ENCODE peak calls at places on chromosomes 2 and 18, in eight cellular contexts. H is IMR-90, M is H9, I is GM23248, X is neuronal stem cell, U is endodermal cell, K is mesendoderm, S is K562. A is an unnamed sample.

GRCh38 chr18:57789105-57789504 is 14.0 kb downstream of the ATP8B1 start:
- DNase-seq in H (peak; percentile 69), M (no peak), I (peak; percentile 70), X (no peak), U (no peak), K (no peak), S (no peak), A (no peak)

GRCh38 chr2:101431486-101431885 is 43.4 kb downstream of the RFX8 start:
- DNase-seq in H (no peak), M (no peak), I (peak; percentile 73), X (no peak), U (no peak), K (no peak), S (no peak), A (no peak)

GRCh38 chr18:79680100-79680879 is 687 bp downstream of the CTDP1 start:
- DNase-seq in H (peak; percentile 52), M (no peak), I (peak; percentile 87), X (peak; percentile 12), U (peak; percentile 62), K (peak; percentile 55), S (peak; percentile 51), A (no peak)

GRCh38 chr2:2638516-2638915 is 307.4 kb upstream of the MYT1L start:
- DNase-seq in H (no peak), M (no peak), I (no peak), X (no peak), U (peak; percentile 46), K (no peak), S (no peak), A (no peak)

GRCh38 chr2:30208453-30208852 is 22.9 kb upstream of the LBH start:
- DNase-seq in H (peak; percentile 82), M (peak; percentile 84), I (peak; percentile 87), X (peak; percentile 59), U (peak; percentile 88), K (peak; percentile 97), S (peak; percentile 65), A (peak; percentile 89)

GRCh38 chr2:158138255-158138654 is 36.6 kb downstream of the UPP2 start:
- DNase-seq in H (no peak), M (no peak), I (no peak), X (no peak), U (no peak), K (no peak), S (no peak), A (peak; percentile 40)

GRCh38 chr2:72803151-72803550 is 22.7 kb downstream of the EXOC6B start:
- DNase-seq in H (peak; percentile 66), M (no peak), I (peak; percentile 71), X (no peak), U (no peak), K (no peak), S (no peak), A (no peak)

GRCh38 chr2:230650585-230651137 is 62.0 kb upstream of the CAB39 start:
- DNase-seq in H (no peak), M (no peak), I (no peak), X (peak; percentile 42), U (no peak), K (no peak), S (peak; percentile 34), A (no peak)

GRCh38 chr18:3585656-3586509 is 135.9 kb downstream of the TGIF1 start:
- DNase-seq in H (peak; percentile 78), M (peak; percentile 89), I (peak; percentile 84), X (peak; percentile 71), U (peak; percentile 95), K (peak; percentile 93), S (peak; percentile 90), A (no peak)

GRCh38 chr2:66271777-66272176 is 163.1 kb upstream of the MEIS1 start:
- DNase-seq in H (no peak), M (no peak), I (no peak), X (no peak), U (no peak), K (no peak), S (no peak), A (no peak)

GRCh38 chr2:172986040-172986439 is 89.6 kb upstream of the MAP3K20 start:
- DNase-seq in H (peak; percentile 10), M (no peak), I (peak; percentile 43), X (no peak), U (no peak), K (no peak), S (no peak), A (no peak)
- H3K27ac ChIP-seq in H (no peak overlapping the region), M (no peak overlapping the region), I (peak overlapping the region; percentile 34), X (no peak overlapping the region), U (no peak overlapping the region), K (no peak overlapping the region), S (no peak overlapping the region), A (no peak overlapping the region)

GRCh38 chr18:51988277-51988676 is 351.7 kb upstream of the DCC start:
- DNase-seq in H (no peak), M (no peak), I (no peak), X (peak; percentile 14), U (no peak), K (no peak), S (no peak), A (no peak)
- H3K9ac ChIP-seq in H (no peak overlapping the region), M (no peak overlapping the region), I (no peak overlapping the region), X (no peak overlapping the region), U (no peak overlapping the region), K (no peak overlapping the region), S (no peak overlapping the region), A (no peak overlapping the region)

GRCh38 chr2:137967042-137967441 is 2.8 kb downstream of the HNMT start:
- DNase-seq in H (no peak), M (no peak), I (no peak), X (no peak), U (no peak), K (no peak), S (no peak), A (no peak)
- H3K27ac ChIP-seq in H (no peak overlapping the region), M (no peak overlapping the region), I (no peak overlapping the region), X (no peak overlapping the region), U (no peak overlapping the region), K (no peak overlapping the region), S (no peak overlapping the region), A (no peak overlapping the region)

DNA sequence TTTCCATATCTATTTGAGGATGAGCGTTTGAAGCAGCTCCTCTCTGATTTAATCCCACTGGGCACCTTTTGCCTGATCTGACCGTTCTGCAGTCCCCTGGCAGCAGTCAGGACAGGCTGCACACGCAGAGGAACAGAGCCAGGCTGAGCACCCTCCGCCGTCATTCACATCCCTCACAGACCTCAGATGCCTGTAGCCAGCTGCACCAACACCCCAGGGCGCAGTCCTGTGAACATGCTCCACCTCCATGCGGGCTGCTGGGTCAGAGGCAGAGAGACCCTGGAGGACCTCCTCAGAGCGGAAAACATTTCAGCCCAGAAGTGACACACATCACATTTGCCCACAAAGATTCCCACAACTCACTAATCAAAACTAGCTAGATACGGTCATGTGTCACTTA is 146.1 kb downstream of the SEPTIN10 start:
- DNase-seq in H (no peak), M (no peak), I (no peak), X (no peak), U (no peak), K (no peak), S (no peak), A (no peak)
- H3K9ac ChIP-seq in H (no peak overlapping the region), M (no peak overlapping the region), I (no peak overlapping the region), X (no peak overlapping the region), U (no peak overlapping the region), K (no peak overlapping the region), S (no peak overlapping the region), A (no peak overlapping the region)

GRCh38 chr2:238669046-238669445 is 178.8 kb upstream of the TWIST2 start:
- DNase-seq in H (no peak), M (no peak), I (no peak), X (no peak), U (no peak), K (no peak), S (no peak), A (no peak)

GRCh38 chr2:238668426-238668825 is 179.5 kb upstream of the TWIST2 start:
- DNase-seq in H (no peak), M (no peak), I (no peak), X (no peak), U (peak; percentile 11), K (no peak), S (no peak), A (no peak)

GRCh38 chr2:238667008-238667407 is 180.9 kb upstream of the TWIST2 start:
- DNase-seq in H (no peak), M (no peak), I (peak; percentile 83), X (no peak), U (no peak), K (no peak), S (no peak), A (no peak)

GRCh38 chr2:238670341-238670681 is 177.6 kb upstream of the TWIST2 start:
- DNase-seq in H (no peak), M (no peak), I (no peak), X (no peak), U (no peak), K (no peak), S (no peak), A (no peak)

DNA sequence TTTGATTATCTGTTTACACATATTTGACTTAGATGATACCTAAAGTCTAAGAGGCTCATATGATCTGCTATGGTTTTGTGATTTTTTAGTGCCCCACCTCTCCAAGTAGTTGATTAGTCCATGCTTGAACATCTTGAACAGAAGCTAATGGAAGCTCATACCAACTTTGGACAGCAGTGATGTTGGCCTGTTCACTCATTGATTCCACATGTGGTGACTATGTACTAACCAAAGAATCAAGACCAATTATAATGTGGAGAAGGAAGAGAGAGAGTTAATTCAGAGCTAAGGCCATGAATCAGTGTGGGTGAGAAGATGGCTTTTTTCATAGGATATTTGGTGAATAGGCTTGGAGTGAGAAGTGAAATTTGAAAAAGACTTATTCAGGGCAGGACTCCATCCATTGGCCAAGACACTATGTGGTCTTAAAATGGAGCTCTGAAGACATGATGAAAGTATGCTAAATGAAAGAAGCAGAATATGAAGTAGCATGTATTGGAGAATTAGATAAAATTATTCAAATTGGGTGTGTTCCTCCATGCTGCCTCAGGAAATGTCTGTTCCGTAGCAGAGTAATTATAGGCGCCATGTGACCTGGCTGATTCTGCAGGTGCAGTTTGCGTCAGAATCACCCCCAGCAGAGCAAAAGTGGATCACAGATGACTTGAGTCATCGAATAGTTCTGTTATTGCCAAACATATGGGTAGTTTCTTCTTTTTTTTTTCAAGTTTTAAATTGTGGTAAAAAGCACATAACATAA is 178.1 kb upstream of the TWIST2 start:
- DNase-seq in H (no peak), M (no peak), I (no peak), X (no peak), U (no peak), K (no peak), S (no peak), A (no peak)
- H3K27ac ChIP-seq in H (no peak overlapping the region), M (no peak overlapping the region), I (no peak overlapping the region), X (no peak overlapping the region), U (no peak overlapping the region), K (no peak overlapping the region), S (no peak overlapping the region), A (no peak overlapping the region)